ENCODE peak calls at places on chromosomes 11 and 22, in ten cellular contexts. L is thoracic aorta, A is H9, B is ovary, S is endodermal cell, K is tibial nerve, X is lung, F is lower lobe of right lung, W is A549, I is fibroblast of lung. Z is an unnamed sample. For H3K4me1, the result is how much of the 10 kb centered on the place peaks cover.

GRCh38 chr11:130817608-130817944 is 98.7 kb downstream of the SNX19 start:
- DNase-seq in L (no peak), A (no peak), B (no peak), S (no peak), K (no peak), X (no peak), F (no peak), W (no peak), I (peak), Z (no peak)

GRCh38 chr22:26610072-26610958 is 7.5 kb downstream of the CRYBB1 start:
- DNase-seq in L (no peak), A (no peak), B (no peak), S (no peak), K (no peak), X (no peak), F (no peak), W (no peak), I (peak), Z (no peak)

GRCh38 chr11:107453594-107454286 is 3.9 kb downstream of the CWF19L2 start:
- DNase-seq in L (no peak), A (no peak), B (no peak), S (no peak), K (no peak), X (no peak), F (no peak), W (no peak), I (no peak), Z (no peak)

GRCh38 chr11:27385245-27385644 is 22.2 kb upstream of the CCDC34 start:
- DNase-seq in L (peak), A (no peak), B (no peak), S (no peak), K (no peak), X (no peak), F (no peak), W (no peak), I (peak), Z (no peak)

GRCh38 chr11:60912223-60912850 is 1.6 kb upstream of the TMEM109 start:
- DNase-seq in L (no peak), A (no peak), B (no peak), S (no peak), K (no peak), X (no peak), F (no peak), W (no peak), I (no peak), Z (no peak)

GRCh38 chr11:57427692-57428082 is 766 bp upstream of the SLC43A3 start:
- DNase-seq in L (no peak), A (no peak), B (peak), S (no peak), K (peak), X (no peak), F (no peak), W (no peak), I (peak), Z (peak)

GRCh38 chr11:9014826-9015225 is 11.0 kb upstream of the NRIP3 start:
- DNase-seq in L (no peak), A (no peak), B (no peak), S (no peak), K (no peak), X (no peak), F (no peak), W (no peak), I (no peak), Z (no peak)

GRCh38 chr11:70467196-70468085 is 69.1 kb downstream of the CTTN start:
- DNase-seq in L (peak), A (no peak), B (peak), S (peak), K (peak), X (peak), F (peak), W (peak), I (no peak), Z (peak)

GRCh38 chr11:65078151-65078550 is 5.7 kb downstream of the CDCA5 start:
- DNase-seq in L (no peak), A (peak), B (no peak), S (peak), K (no peak), X (peak), F (peak), W (peak), I (peak), Z (peak)

GRCh38 chr11:70507466-70508230 is 109.3 kb downstream of the CTTN start:
- DNase-seq in L (no peak), A (no peak), B (no peak), S (no peak), K (no peak), X (no peak), F (peak), W (no peak), I (no peak), Z (peak)

GRCh38 chr22:46469701-46470100 is 67.7 kb downstream of the CELSR1 start:
- DNase-seq in L (no peak), A (no peak), B (no peak), S (no peak), K (no peak), X (no peak), F (no peak), W (no peak), I (no peak), Z (no peak)

GRCh38 chr11:84291996-84292395 is 1005.8 kb upstream of the CCDC90B start:
- DNase-seq in L (no peak), A (no peak), B (no peak), S (no peak), K (no peak), X (no peak), F (no peak), W (no peak), I (peak), Z (no peak)

GRCh38 chr11:2913029-2913431 is 16.2 kb downstream of the PHLDA2 start:
- DNase-seq in L (no peak), A (no peak), B (no peak), S (peak), K (no peak), X (no peak), F (no peak), W (no peak), I (peak), Z (no peak)

GRCh38 chr22:35313311-35314121 is 13.8 kb downstream of the TOM1 start:
- DNase-seq in L (peak), A (no peak), B (peak), S (no peak), K (peak), X (no peak), F (no peak), W (peak), I (peak), Z (no peak)

GRCh38 chr11:134531331-134532135 is 119.5 kb upstream of the B3GAT1 start:
- DNase-seq in L (no peak), A (peak), B (no peak), S (peak), K (no peak), X (no peak), F (peak), W (no peak), I (no peak), Z (no peak)

GRCh38 chr11:112877561-112877960 is 83.7 kb upstream of the NCAM1 start:
- DNase-seq in L (no peak), A (peak), B (no peak), S (peak), K (no peak), X (no peak), F (no peak), W (no peak), I (no peak), Z (no peak)

GRCh38 chr11:69832561-69833413 is 13.6 kb upstream of the FGF3 start:
- DNase-seq in L (no peak), A (peak), B (no peak), S (peak), K (no peak), X (no peak), F (no peak), W (no peak), I (no peak), Z (no peak)

GRCh38 chr22:49823289-49824045 is 4.2 kb downstream of the BRD1 start:
- DNase-seq in L (no peak), A (no peak), B (no peak), S (no peak), K (no peak), X (no peak), F (peak), W (no peak), I (no peak), Z (no peak)

GRCh38 chr11:116707250-116707649 is 65.5 kb downstream of the BUD13 start:
- DNase-seq in L (no peak), A (no peak), B (no peak), S (no peak), K (no peak), X (no peak), F (peak), W (no peak), I (no peak), Z (peak)

DNA sequence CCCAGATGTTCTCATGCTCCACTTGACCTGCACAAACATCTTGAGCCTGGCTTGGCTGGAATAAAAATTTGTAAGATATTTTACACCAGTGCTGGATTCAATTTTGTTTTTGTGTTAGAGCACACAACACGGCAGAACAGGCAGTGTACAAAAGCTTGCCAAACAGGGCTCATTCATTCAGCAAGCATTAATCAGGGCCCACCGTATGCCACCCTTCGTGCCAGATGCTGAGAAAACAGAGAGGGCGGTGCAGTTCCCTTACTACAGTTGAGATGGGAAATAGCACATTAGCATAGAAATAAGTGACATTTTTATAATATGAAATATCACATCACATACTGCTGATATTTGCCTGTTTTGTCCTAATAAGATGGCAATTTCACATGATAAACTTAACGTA is 133.2 kb upstream of the PARVA start:
- DNase-seq in L (no peak), A (no peak), B (no peak), S (no peak), K (no peak), X (no peak), F (no peak), W (no peak), I (no peak), Z (no peak)
- H3K4me1 ChIP-seq in L (half or more), A (under half), B (under half), S (under half), K (under half), X (under half), F (under half), W (under half), I (under half), Z (under half)

DNA sequence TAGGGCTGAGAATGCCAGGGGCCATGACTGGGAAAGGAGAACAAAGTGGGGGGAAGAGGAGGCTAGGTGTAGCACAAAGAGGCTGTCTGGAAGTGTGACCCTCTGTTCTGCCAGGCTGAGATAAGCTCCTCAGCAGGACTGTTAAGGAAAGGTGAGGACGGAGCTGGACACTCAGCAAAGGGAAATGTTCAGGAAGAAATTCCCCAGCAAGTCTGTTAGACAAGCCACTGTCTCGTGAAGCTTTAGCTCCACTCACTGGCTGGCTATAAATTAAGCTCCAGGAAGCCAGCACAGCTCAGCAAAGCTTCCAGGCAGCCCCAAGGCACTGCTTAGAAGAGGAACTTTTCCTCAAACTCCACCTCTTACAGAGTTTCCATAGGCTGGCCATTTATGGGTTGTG is 181.2 kb upstream of the API5 start:
- DNase-seq in L (no peak), A (peak), B (no peak), S (peak), K (no peak), X (no peak), F (no peak), W (no peak), I (no peak), Z (no peak)
- TF ChIP-seq CTCF in L (no peak), A (peak), B (no peak), S (peak), K (no peak), X (no peak), F (no peak), W (no peak), I (no peak), Z (no peak)

DNA sequence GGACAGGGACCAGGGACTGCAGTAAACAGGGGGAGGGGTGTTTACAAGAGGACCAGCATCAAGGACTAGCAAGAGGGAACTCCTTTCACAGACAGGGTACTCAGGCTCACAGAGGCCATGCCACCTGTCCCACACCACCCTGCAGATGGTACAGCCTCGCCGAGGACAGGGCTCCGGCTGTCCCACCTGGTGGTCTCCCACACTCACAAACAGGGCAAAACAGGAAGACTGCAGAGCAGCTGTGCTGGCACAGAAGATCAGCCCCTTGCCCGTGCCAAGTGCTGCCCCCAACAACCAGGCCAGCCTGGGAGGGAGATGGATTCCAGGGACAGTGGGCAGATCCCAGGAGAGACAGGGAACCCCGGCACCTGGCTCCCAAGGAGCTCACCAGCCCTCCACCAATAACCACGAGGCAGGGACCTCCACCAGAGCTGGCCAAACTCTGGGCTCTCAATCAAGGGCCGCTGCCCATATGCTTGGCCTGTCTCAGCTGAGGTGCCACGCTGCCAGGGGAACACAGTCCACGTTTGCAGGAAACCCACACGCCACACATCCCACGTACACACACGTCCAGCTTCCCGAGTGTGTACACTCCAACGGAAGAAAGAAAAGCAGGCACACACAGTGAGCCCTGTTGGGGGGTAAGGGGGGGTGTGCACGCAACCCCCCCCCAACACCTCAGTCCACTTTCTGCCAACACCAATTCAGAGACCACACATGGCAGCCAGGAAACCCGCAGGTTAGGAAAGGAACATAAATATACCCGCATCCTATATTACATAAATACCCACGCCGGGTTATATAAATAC is 2.0 kb downstream of the CSNK1E start:
- DNase-seq in L (no peak), A (no peak), B (peak), S (no peak), K (no peak), X (no peak), F (no peak), W (no peak), I (peak), Z (no peak)
- H3K4me1 ChIP-seq in L (half or more), A (under half), B (under half), S (under half), K (under half), X (under half), F (half or more), W (half or more), I (under half), Z (under half)

GRCh38 chr11:12411806-12412727 is 34.7 kb downstream of the PARVA start:
- DNase-seq in L (peak), A (peak), B (peak), S (peak), K (peak), X (peak), F (peak), W (peak), I (peak), Z (no peak)
- TF ChIP-seq CTCF in L (peak), A (peak), B (peak), S (peak), K (peak), X (peak), F (peak), W (peak), I (peak), Z (peak)